ENCODE peak calls at places on chromosomes 12 and 14, in four cellular contexts. K is tibial artery; C is WERI-Rb-1; F is naive thymus-derived CD4-positive, alpha-beta T cell. R is an unnamed sample.
A peak's percentile ranks its signal among the peaks of the same experiment; 100 is the strongest.

GRCh38 chr12:10901427-10901826 is 7.9 kb downstream of the TAS2R13 start:
- DNase-seq in K (no peak), C (no peak), F (no peak), R (no peak)

GRCh38 chr12:40515041-40515825 is 177.0 kb upstream of the CNTN1 start:
- DNase-seq in K (no peak), C (peak; percentile 16), F (no peak), R (no peak)

GRCh38 chr12:10115890-10116289 is 14.1 kb downstream of the CLEC7A start:
- DNase-seq in K (no peak), C (no peak), F (no peak), R (no peak)

GRCh38 chr12:27922591-27923139 is 49.9 kb downstream of the PTHLH start:
- DNase-seq in K (peak; percentile 73), C (no peak), F (no peak), R (no peak)

GRCh38 chr14:93480867-93481266 is 50.1 kb downstream of the UNC79 start:
- DNase-seq in K (no peak), C (no peak), F (no peak), R (no peak)

GRCh38 chr14:100421756-100422470 is 98.8 kb downstream of the SLC25A47 start:
- DNase-seq in K (no peak), C (no peak), F (no peak), R (no peak)

GRCh38 chr12:102833687-102834435 is 83.2 kb downstream of the PAH start:
- DNase-seq in K (no peak), C (no peak), F (no peak), R (no peak)

GRCh38 chr14:102262894-102263462 is 42.0 kb downstream of the MOK start:
- DNase-seq in K (no peak), C (peak; percentile 82), F (no peak), R (no peak)

GRCh38 chr14:79293482-79293881 is 917.8 kb downstream of the DIO2 start:
- DNase-seq in K (no peak), C (no peak), F (no peak), R (peak; percentile 4)

GRCh38 chr12:13304924-13305323 is 108.4 kb downstream of the EMP1 start:
- DNase-seq in K (no peak), C (no peak), F (no peak), R (no peak)

GRCh38 chr14:64632056-64632455 is 72.2 kb upstream of the PLEKHG3 start:
- DNase-seq in K (no peak), C (no peak), F (no peak), R (no peak)

GRCh38 chr12:98997899-98998298 is 352.8 kb downstream of the APAF1 start:
- DNase-seq in K (no peak), C (no peak), F (no peak), R (no peak)

GRCh38 chr14:57714487-57714899 is 151.4 kb downstream of the SLC35F4 start:
- DNase-seq in K (no peak), C (peak; percentile 43), F (no peak), R (no peak)

GRCh38 chr12:82357340-82357739 is 847 bp downstream of the CCDC59 start:
- DNase-seq in K (no peak), C (no peak), F (no peak), R (no peak)

GRCh38 chr14:72763892-72764291 is 130.0 kb downstream of the DPF3 start:
- DNase-seq in K (no peak), C (no peak), F (no peak), R (no peak)

GRCh38 chr12:25583545-25583944 is 30.5 kb upstream of the LMNTD1 start:
- DNase-seq in K (no peak), C (peak; percentile 33), F (peak; percentile 29), R (no peak)

GRCh38 chr14:89955022-89955414 is 488 bp upstream of the EFCAB11 start:
- DNase-seq in K (no peak), C (no peak), F (no peak), R (no peak)

GRCh38 chr12:30882706-30883105 is 43.8 kb upstream of the TSPAN11 start:
- DNase-seq in K (no peak), C (no peak), F (no peak), R (no peak)

GRCh38 chr12:19916982-19917381 is 451.4 kb upstream of the PDE3A start:
- DNase-seq in K (no peak), C (no peak), F (no peak), R (no peak)

GRCh38 chr14:105171004-105171673 is 2.6 kb upstream of the JAG2 start:
- DNase-seq in K (no peak), C (peak; percentile 55), F (no peak), R (no peak)

GRCh38 chr14:101028971-101029667 is 125.6 kb upstream of the RTL1 start:
- DNase-seq in K (peak; percentile 10), C (no peak), F (no peak), R (no peak)

GRCh38 chr12:101962486-101962885 is 85.1 kb downstream of the DRAM1 start:
- DNase-seq in K (no peak), C (peak; percentile 14), F (no peak), R (no peak)

GRCh38 chr12:13173537-13173936 is 23.0 kb upstream of the EMP1 start:
- DNase-seq in K (peak; percentile 85), C (no peak), F (no peak), R (peak; percentile 43)

GRCh38 chr14:76784881-76785280 is 23.6 kb downstream of the VASH1 start:
- DNase-seq in K (peak; percentile 93), C (peak; percentile 90), F (peak; percentile 49), R (peak; percentile 80)

GRCh38 chr12:66176525-66176924 is 6.7 kb upstream of the TMBIM4 start:
- DNase-seq in K (no peak), C (no peak), F (no peak), R (no peak)

GRCh38 chr14:89576132-89576923 is 159.3 kb upstream of the FOXN3 start:
- DNase-seq in K (no peak), C (peak; percentile 45), F (no peak), R (no peak)

GRCh38 chr14:104085032-104085888 is at the start of gene ASPG:
- DNase-seq in K (peak; percentile 61), C (no peak), F (no peak), R (no peak)

GRCh38 chr14:69487771-69488170 is 3.2 kb downstream of the PLEKHD1 start:
- DNase-seq in K (no peak), C (no peak), F (no peak), R (no peak)

GRCh38 chr14:50001146-50001998 is 108.5 kb downstream of the ARF6 start:
- DNase-seq in K (peak; percentile 80), C (peak; percentile 23), F (peak; percentile 59), R (no peak)

GRCh38 chr12:53052419-53053222 is 2.8 kb downstream of the TNS2 start:
- DNase-seq in K (peak; percentile 98), C (no peak), F (no peak), R (peak; percentile 79)

GRCh38 chr12:93780115-93780641 is 103.0 kb downstream of the CRADD start:
- DNase-seq in K (no peak), C (no peak), F (no peak), R (no peak)

GRCh38 chr14:31292962-31293616 is 85.5 kb upstream of the HECTD1 start:
- DNase-seq in K (no peak), C (no peak), F (no peak), R (no peak)

GRCh38 chr14:50031534-50032313 is 84.6 kb downstream of the VCPKMT start:
- DNase-seq in K (no peak), C (no peak), F (no peak), R (no peak)

GRCh38 chr14:81187832-81188522 is 32.8 kb downstream of the GTF2A1 start:
- DNase-seq in K (no peak), C (no peak), F (no peak), R (no peak)

DNA sequence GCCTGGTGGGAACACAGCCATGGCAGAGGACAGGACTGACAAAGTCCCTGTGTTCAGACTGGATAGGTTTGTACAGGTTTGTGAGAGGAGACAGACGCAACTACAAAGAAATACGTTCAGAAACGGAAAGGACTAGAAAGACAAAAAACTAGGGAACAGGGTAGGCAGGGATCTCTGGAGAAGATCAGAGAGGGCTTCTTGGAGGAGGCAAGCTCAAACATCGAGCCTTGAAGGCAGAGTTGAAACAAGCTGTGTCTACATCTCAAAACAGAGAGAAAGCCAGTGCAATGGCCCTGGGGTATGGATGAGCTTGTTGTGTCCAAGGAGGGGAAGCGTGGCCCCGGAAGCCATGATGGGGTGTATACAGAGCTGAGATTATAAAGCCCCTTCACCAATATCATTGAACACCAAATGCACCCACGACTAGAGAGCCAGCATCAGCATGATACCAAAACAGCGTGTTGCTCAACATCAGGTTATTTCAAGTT is 89.6 kb upstream of the NCOR2 start:
- DNase-seq in K (no peak), C (no peak), F (no peak), R (no peak)
- H3K27ac ChIP-seq in K (no peak overlapping the region), C (peak overlapping the region; percentile 99), F (no peak overlapping the region), R (peak overlapping the region; percentile 95)

DNA sequence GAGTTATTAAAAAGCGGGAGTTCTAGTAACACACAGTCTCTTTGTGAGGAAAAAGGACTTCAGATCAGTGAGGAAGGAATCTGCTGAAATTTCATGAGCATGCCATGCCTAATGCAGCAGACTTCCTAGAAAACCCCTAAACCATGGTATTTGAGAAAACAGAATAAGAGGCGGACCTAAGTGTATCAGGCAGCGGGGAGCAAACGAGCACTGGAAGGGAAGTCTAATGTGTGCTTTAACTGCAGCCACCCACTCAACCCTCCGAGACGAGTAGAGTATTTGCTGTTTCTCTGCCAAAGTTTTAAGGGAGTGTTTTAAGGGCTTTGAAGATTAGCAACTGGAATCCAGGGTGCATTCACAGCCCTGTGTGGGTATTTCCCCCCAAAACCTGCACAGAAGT is 36.5 kb downstream of the ACADS start:
- DNase-seq in K (no peak), C (no peak), F (no peak), R (no peak)
- H3K27ac ChIP-seq in K (peak overlapping the region; percentile 49), C (no peak overlapping the region), F (peak overlapping the region; percentile 52), R (peak overlapping the region; percentile 11)

DNA sequence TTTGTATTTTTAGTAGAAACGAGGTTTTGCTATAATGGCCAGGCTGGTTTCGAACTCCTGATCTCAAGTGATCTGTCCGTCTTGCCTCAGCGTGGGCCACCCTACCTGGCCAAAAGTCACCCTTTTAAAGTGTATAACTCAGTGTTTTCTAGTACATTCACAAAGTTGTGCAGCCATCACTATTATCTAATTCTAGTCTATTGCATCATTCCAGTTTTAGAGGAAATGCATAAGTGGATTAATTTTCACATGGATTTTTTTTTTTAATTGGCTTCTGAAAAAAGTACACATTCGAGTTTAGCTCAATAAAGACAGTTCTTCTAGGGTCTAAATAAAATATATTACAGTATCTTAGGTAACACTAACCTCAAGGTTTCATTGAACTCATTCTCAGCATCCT is 3.7 kb downstream of the DEPDC4 start:
- DNase-seq in K (no peak), C (no peak), F (no peak), R (no peak)
- H3K27ac ChIP-seq in K (no peak overlapping the region), C (no peak overlapping the region), F (no peak overlapping the region), R (no peak overlapping the region)

GRCh38 chr12:106332536-106332935 is 25.0 kb upstream of the POLR3B start:
- DNase-seq in K (no peak), C (no peak), F (no peak), R (no peak)
- H3K27ac ChIP-seq in K (no peak overlapping the region), C (no peak overlapping the region), F (no peak overlapping the region), R (no peak overlapping the region)

GRCh38 chr12:95623554-95624170 is 72.4 kb upstream of the USP44 start:
- DNase-seq in K (peak; percentile 82), C (peak; percentile 62), F (no peak), R (no peak)
- H3K27ac ChIP-seq in K (no peak overlapping the region), C (no peak overlapping the region), F (no peak overlapping the region), R (no peak overlapping the region)